ENCODE peak calls at places on chromosomes 16 and 17, in five cellular contexts. A is brain microvascular endothelial cell, O is MCF 10A, Q is tibial artery, F is body of pancreas. K is an unnamed sample.

GRCh38 chr17:35684046-35684802 is 47.2 kb upstream of the RASL10B start:
- DNase-seq in Q (no peak), F (no peak), O (peak), A (peak), K (no peak)

GRCh38 chr17:7916799-7917198 is 710 bp upstream of the RNF227 start:
- DNase-seq in A (peak), Q (no peak), O (peak), F (no peak), K (no peak)

GRCh38 chr17:74822329-74823175 is 37.1 kb downstream of the GRIN2C start:
- DNase-seq in F (no peak), A (no peak), Q (peak), O (no peak), K (no peak)

GRCh38 chr16:67252806-67253497 is 4.2 kb downstream of the SLC9A5 start:
- DNase-seq in Q (peak), O (no peak), A (no peak), F (no peak), K (no peak)

GRCh38 chr17:49407981-49408501 is 6.6 kb downstream of the PHB1 start:
- DNase-seq in O (peak), Q (peak), A (peak), F (peak), K (peak)

GRCh38 chr17:70426752-70427151 is 257.4 kb downstream of the KCNJ2 start:
- DNase-seq in O (no peak), A (no peak), F (no peak), Q (no peak), K (no peak)

GRCh38 chr17:68036304-68037147 is 991 bp downstream of the KPNA2 start:
- DNase-seq in Q (no peak), O (no peak), F (no peak), A (peak), K (no peak)

GRCh38 chr17:62723842-62724241 is 84.3 kb downstream of the MARCHF10 start:
- DNase-seq in A (no peak), O (no peak), F (no peak), Q (no peak), K (no peak)

GRCh38 chr17:63440770-63441335 is 5.3 kb downstream of the CYB561 start:
- DNase-seq in A (no peak), O (no peak), Q (no peak), F (no peak), K (no peak)

GRCh38 chr17:42275527-42276358 is 448 bp downstream of the STAT5B start:
- DNase-seq in F (no peak), Q (no peak), A (peak), O (no peak), K (peak)

GRCh38 chr16:67528870-67529638 is 425 bp downstream of the RIPOR1 start:
- DNase-seq in Q (no peak), F (peak), A (no peak), O (peak), K (peak)

GRCh38 chr16:7021653-7022275 is 310.9 kb upstream of the RBFOX1 start:
- DNase-seq in F (no peak), Q (no peak), O (no peak), A (no peak), K (no peak)

GRCh38 chr17:3657874-3658783 is 10.2 kb downstream of the TAX1BP3 start:
- DNase-seq in A (no peak), Q (no peak), F (no peak), O (no peak), K (no peak)

GRCh38 chr17:32494621-32495346 is 8.0 kb downstream of the CDK5R1 start:
- DNase-seq in O (no peak), Q (no peak), F (no peak), A (no peak), K (no peak)

GRCh38 chr16:28925386-28926228 is 569 bp upstream of the RABEP2 start:
- DNase-seq in A (peak), O (peak), F (peak), Q (peak), K (peak)

GRCh38 chr16:64094992-64095579 is 1026.8 kb downstream of the CDH11 start:
- DNase-seq in F (no peak), O (peak), A (peak), Q (no peak), K (no peak)

GRCh38 chr17:79114455-79115301 is 40.1 kb downstream of the ENGASE start:
- DNase-seq in Q (no peak), A (no peak), O (peak), F (peak), K (peak)

GRCh38 chr17:2174471-2175293 is 119.8 kb downstream of the HIC1 start:
- DNase-seq in A (peak), O (no peak), F (peak), Q (peak), K (no peak)

GRCh38 chr16:11359370-11359769 is 14.1 kb downstream of the RMI2 start:
- DNase-seq in A (peak), Q (no peak), F (peak), O (peak), K (no peak)

GRCh38 chr17:8698142-8699050 is 46.2 kb downstream of the CCDC42 start:
- DNase-seq in O (peak), F (peak), Q (peak), A (peak), K (peak)

GRCh38 chr16:30395155-30395991 is at the start of gene ZNF48:
- DNase-seq in A (peak), F (peak), O (peak), Q (peak), K (peak)

GRCh38 chr17:63930951-63931575 is 1.1 kb downstream of the CD79B start:
- DNase-seq in O (no peak), A (no peak), F (peak), Q (peak), K (peak)

GRCh38 chr17:55743103-55743679 is 7.7 kb upstream of the PCTP start:
- DNase-seq in Q (no peak), F (peak), A (no peak), O (peak), K (peak)

GRCh38 chr16:89135166-89135565 is 36.4 kb upstream of the CDH15 start:
- DNase-seq in Q (no peak), O (no peak), A (no peak), F (no peak), K (no peak)

GRCh38 chr17:59893617-59894100 is 738 bp downstream of the RPS6KB1 start:
- DNase-seq in O (peak), F (no peak), A (peak), Q (no peak), K (peak)

GRCh38 chr16:4183258-4184037 is 58.4 kb downstream of the SRL start:
- DNase-seq in F (peak), A (peak), O (peak), Q (peak), K (peak)
- TF ChIP-seq CTCF in F (peak), A (peak), O (no peak), Q (no peak), K (no peak)

DNA sequence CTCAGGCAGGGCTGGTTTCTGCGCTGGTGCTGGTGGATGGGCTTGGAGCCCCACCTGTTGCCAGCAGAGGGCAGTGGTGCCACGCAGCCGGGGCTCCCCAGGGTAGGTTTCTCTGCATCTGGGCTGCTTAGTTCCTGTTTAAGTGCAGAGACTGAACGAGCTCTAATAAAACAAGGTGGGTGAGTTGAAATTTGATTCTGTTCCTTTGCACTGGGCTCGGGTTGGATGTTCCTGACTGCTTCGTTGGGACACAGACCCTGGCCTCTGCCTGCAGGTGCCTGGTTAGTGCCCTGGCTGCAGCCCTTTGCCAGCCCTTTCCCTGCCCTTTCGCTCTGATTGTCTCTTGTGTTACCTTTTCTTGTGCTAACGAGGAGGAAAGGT is 30.0 kb downstream of the TBCD start:
- DNase-seq in A (peak), O (peak), Q (peak), F (peak), K (peak)
- TF ChIP-seq CTCF in A (peak), O (peak), Q (peak), F (peak), K (peak)

GRCh38 chr16:55368205-55368604 is 44.2 kb downstream of the IRX6 start:
- DNase-seq in O (no peak), A (no peak), Q (no peak), F (no peak), K (no peak)

GRCh38 chr16:55372792-55373488 is 48.9 kb downstream of the IRX6 start:
- DNase-seq in O (no peak), F (no peak), Q (no peak), A (no peak), K (no peak)

GRCh38 chr16:55369151-55369550 is 45.1 kb downstream of the IRX6 start:
- DNase-seq in Q (no peak), A (no peak), F (no peak), O (no peak), K (no peak)

GRCh38 chr16:55373489-55373832 is 49.5 kb downstream of the IRX6 start:
- DNase-seq in F (no peak), A (no peak), Q (no peak), O (no peak), K (no peak)

GRCh38 chr16:55370762-55371482 is 46.9 kb downstream of the IRX6 start:
- DNase-seq in F (peak), O (no peak), A (peak), Q (peak), K (peak)
- TF ChIP-seq CTCF in F (no peak), O (no peak), A (peak), Q (peak), K (no peak)

DNA sequence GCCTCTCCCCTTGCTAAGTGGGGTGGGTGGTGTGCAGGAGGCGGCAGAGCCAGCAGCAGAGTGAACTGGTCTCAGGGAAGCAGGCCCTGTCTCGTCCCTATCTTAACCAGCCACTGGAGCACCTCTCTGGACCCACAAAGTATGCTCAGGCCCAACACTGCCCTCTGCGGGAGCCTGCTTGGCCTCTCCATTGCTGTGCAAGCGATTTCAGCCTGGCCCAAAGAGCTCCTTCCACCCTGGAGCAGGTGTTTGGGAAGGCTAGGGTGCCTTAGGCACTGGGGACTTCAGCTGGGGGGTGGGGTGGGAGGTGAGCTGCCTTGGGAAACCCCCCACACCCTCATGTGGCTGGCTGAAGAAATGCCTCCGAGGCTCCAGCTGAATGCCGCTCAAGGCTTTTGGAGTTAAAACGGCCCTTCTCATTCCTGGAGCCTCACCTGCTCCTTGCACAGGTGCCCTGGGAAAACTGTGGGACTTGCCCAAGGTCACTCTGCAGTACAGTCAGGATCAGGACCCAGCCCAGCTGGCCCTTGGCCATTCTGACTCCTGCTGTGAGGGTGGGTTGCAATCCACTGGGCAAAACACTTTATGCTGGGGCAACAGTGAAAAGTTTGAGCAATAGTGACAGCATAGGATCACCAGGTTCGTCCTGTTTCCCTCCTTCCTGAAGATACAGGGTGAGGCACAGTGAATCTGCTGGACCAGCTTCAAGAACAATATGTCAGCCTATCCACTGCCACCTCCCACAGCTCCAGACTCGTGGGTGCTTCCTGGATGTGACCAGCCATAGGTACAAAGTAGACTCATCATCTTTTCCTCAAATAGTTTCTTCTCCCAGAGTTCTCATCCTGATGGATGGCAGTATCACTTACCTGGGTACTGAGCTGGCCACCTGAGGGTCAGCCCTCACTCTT is 5.9 kb upstream of the UBE2O start:
- DNase-seq in F (peak), Q (no peak), A (peak), O (peak), K (peak)
- TF ChIP-seq CTCF in F (peak), Q (no peak), A (peak), O (peak), K (peak)

GRCh38 chr16:13973321-13974023 is 53.5 kb downstream of the ERCC4 start:
- DNase-seq in Q (no peak), A (no peak), F (no peak), O (no peak), K (no peak)

GRCh38 chr16:13969711-13970110 is 49.8 kb downstream of the ERCC4 start:
- DNase-seq in Q (no peak), O (no peak), F (no peak), A (no peak), K (no peak)

GRCh38 chr16:13970708-13971422 is 50.9 kb downstream of the ERCC4 start:
- DNase-seq in A (no peak), Q (no peak), O (no peak), F (no peak), K (no peak)

GRCh38 chr16:13968835-13969234 is 48.9 kb downstream of the ERCC4 start:
- DNase-seq in Q (no peak), O (no peak), F (no peak), A (no peak), K (no peak)
- TF ChIP-seq CTCF in Q (no peak), O (no peak), F (no peak), A (no peak), K (no peak)

DNA sequence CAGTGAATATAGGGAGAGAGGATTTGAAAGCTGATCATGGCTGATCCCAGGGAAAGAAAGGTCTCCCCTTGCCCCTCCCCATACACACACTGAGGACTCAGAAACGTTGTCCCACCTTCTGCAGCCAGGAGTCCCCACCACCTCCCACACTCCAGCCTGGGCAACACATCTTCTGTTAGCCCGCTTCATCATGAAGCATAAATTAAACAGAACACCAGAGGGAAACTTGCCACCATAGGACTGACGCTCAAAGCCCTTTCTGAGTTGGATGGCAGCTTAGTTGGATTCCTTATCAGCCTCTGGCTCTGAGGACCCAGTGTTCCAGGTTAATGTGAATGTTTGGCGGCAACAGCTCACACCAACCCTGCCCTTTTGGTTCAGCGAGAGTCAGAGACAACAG is 33.9 kb downstream of the ARHGAP27 start:
- DNase-seq in O (no peak), A (no peak), F (no peak), Q (no peak), K (no peak)
- TF ChIP-seq CTCF in O (no peak), A (peak), F (no peak), Q (no peak), K (no peak)

DNA sequence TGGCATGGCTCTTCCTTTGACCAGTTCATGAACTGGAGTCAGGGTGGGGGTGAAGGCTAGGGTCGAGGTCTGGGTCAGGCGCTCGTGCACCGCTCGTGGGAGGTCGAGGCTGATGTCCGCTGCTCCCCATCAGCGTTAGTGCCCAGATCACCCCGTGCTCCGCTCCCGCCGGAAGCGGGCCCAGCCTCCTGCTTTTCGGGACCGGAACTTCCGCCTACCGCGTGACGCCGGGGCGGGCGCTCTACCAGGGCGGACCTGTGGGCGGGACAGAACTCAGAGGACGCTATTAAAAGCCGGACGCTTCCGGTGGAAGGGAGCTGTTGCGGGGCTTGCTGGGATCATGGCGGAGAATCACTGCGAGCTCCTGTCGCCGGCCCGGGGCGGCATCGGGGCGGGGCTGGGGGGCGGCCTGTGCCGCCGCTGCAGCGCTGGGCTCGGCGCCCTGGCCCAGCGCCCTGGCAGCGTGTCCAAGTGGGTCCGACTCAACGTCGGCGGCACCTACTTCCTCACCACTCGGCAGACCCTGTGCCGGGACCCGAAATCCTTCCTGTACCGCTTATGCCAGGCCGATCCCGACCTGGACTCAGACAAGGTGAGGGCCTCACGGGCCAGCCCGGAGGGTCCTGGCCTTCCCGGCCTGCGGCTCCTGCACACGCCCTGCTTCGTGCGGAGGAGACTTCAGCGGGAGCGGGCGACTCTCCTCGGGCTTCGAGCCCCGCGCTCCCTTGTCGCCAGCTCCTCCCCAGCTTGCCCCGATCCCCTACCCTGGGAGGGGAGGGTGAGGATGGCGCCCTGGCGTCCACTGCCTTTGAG is at the start of gene KCTD5:
- DNase-seq in Q (peak), O (peak), F (peak), A (peak), K (peak)
- TF ChIP-seq CTCF in Q (peak), O (no peak), F (peak), A (no peak), K (no peak)

GRCh38 chr16:14051110-14051729 is 19.9 kb upstream of the MRTFB start:
- DNase-seq in A (no peak), O (no peak), F (no peak), Q (no peak), K (no peak)
- TF ChIP-seq CTCF in A (no peak), O (no peak), F (no peak), Q (no peak), K (no peak)